ENCODE peak calls at places on chromosomes 13 and 19, in nine cellular contexts. G, V, E, Y, P, X, L, T and Z are unnamed samples.

GRCh38 chr13:114101325-114101821 is 31.1 kb downstream of the RASA3 start:
- DNase-seq in V (no peak), G (peak; percentile 62), T (no peak), Y (peak; percentile 27), X (no peak), L (no peak), P (no peak), E (peak; percentile 39), Z (no peak)

GRCh38 chr13:36999054-36999927 is at the start of gene ALG5:
- DNase-seq in G (peak; percentile 96), V (peak; percentile 79), L (peak; percentile 94), X (peak; percentile 91), T (peak; percentile 95), Y (peak; percentile 90), E (peak; percentile 86), P (peak; percentile 92), Z (peak; percentile 92)

GRCh38 chr19:2385053-2385721 is 25.1 kb downstream of the TMPRSS9 start:
- DNase-seq in Y (peak; percentile 49), L (peak; percentile 49), P (no peak), T (peak; percentile 76), E (peak; percentile 71), G (no peak), X (peak; percentile 55), V (no peak), Z (peak; percentile 81)

GRCh38 chr13:113890758-113891480 is 27.0 kb upstream of the GAS6 start:
- DNase-seq in Y (no peak), E (no peak), G (no peak), P (no peak), T (no peak), V (no peak), X (no peak), L (no peak), Z (no peak)

GRCh38 chr13:24931450-24932217 is 164.3 kb upstream of the PABPC3 start:
- DNase-seq in E (no peak), L (peak; percentile 3), T (no peak), X (no peak), P (no peak), V (no peak), Y (no peak), G (no peak), Z (no peak)

GRCh38 chr13:75485286-75486062 is 3.5 kb upstream of the TBC1D4 start:
- DNase-seq in X (no peak), L (no peak), P (no peak), Y (no peak), E (no peak), T (no peak), G (no peak), V (no peak), Z (no peak)

GRCh38 chr19:44685877-44686276 is 13.1 kb upstream of the CEACAM16 start:
- DNase-seq in P (no peak), E (peak; percentile 24), X (no peak), G (no peak), V (no peak), L (no peak), Y (no peak), T (no peak), Z (no peak)

GRCh38 chr19:42122691-42123607 is 9.3 kb downstream of the POU2F2 start:
- DNase-seq in E (no peak), L (no peak), G (no peak), V (no peak), P (no peak), X (no peak), T (no peak), Y (no peak), Z (no peak)

GRCh38 chr13:114044486-114044885 is 70.6 kb upstream of the C13orf46 start:
- DNase-seq in V (no peak), T (no peak), L (no peak), G (no peak), X (no peak), P (peak; percentile 19), E (peak; percentile 85), Y (no peak), Z (no peak)

GRCh38 chr19:6273701-6274601 is 5.8 kb downstream of the MLLT1 start:
- DNase-seq in P (no peak), E (peak; percentile 91), X (peak; percentile 91), G (peak; percentile 90), Y (peak; percentile 88), T (peak; percentile 62), L (no peak), V (peak; percentile 85), Z (peak; percentile 36)

GRCh38 chr13:107113387-107113786 is 545.5 kb upstream of the ARGLU1 start:
- DNase-seq in V (no peak), Y (no peak), T (no peak), G (no peak), X (no peak), E (no peak), L (no peak), P (no peak), Z (no peak)

GRCh38 chr19:49009828-49010227 is 7.1 kb downstream of the LHB start:
- DNase-seq in X (no peak), G (no peak), T (no peak), Y (no peak), E (no peak), V (no peak), P (no peak), L (no peak), Z (no peak)

GRCh38 chr19:49441210-49441959 is at the start of gene SLC17A7:
- DNase-seq in T (peak; percentile 59), Y (no peak), V (peak; percentile 82), X (no peak), P (peak; percentile 30), E (no peak), L (peak; percentile 68), G (no peak), Z (peak; percentile 59)

GRCh38 chr19:4208385-4209094 is 20.8 kb upstream of the EBI3 start:
- DNase-seq in V (no peak), L (no peak), P (no peak), E (no peak), X (no peak), Y (peak; percentile 33), T (peak; percentile 55), G (no peak), Z (peak; percentile 43)

GRCh38 chr13:20492641-20493040 is 33.0 kb downstream of the CRYL1 start:
- DNase-seq in Y (no peak), E (peak; percentile 43), T (peak; percentile 19), V (no peak), P (peak; percentile 39), X (no peak), G (no peak), L (peak; percentile 21), Z (no peak)

GRCh38 chr13:25874907-25875306 is 176.9 kb downstream of the SHISA2 start:
- DNase-seq in V (no peak), T (no peak), G (no peak), L (no peak), Y (no peak), X (peak; percentile 15), P (peak; percentile 97), E (no peak), Z (no peak)

GRCh38 chr19:39384839-39385568 is 5.9 kb downstream of the PAF1 start:
- DNase-seq in L (no peak), P (no peak), Y (no peak), X (no peak), T (no peak), G (no peak), E (no peak), V (no peak), Z (no peak)

GRCh38 chr19:39388657-39389056 is 2.2 kb downstream of the PAF1 start:
- DNase-seq in E (no peak), V (no peak), P (no peak), Y (no peak), L (no peak), G (no peak), X (no peak), T (no peak), Z (no peak)

GRCh38 chr19:39386557-39386956 is 4.3 kb downstream of the PAF1 start:
- DNase-seq in T (no peak), V (no peak), P (no peak), Y (no peak), X (no peak), E (no peak), G (no peak), L (no peak), Z (no peak)

GRCh38 chr19:39382991-39383828 is 7.7 kb downstream of the PAF1 start:
- DNase-seq in L (no peak), G (no peak), V (no peak), Y (no peak), T (no peak), X (no peak), E (no peak), P (no peak), Z (no peak)

GRCh38 chr19:39385629-39386411 is 5.1 kb downstream of the PAF1 start:
- DNase-seq in L (no peak), V (no peak), Y (no peak), P (no peak), G (no peak), T (no peak), E (no peak), X (no peak), Z (no peak)
- H3K36me3 ChIP-seq in L (peaks cover 58% of the 10 kb centered on the region), V (no peaks in the 10 kb centered on the region), Y (peaks cover 71% of the 10 kb centered on the region), P (peaks cover 88% of the 10 kb centered on the region), G (peaks cover 80% of the 10 kb centered on the region), T (no peaks in the 10 kb centered on the region), E (peaks cover 42% of the 10 kb centered on the region), X (peaks cover 19% of the 10 kb centered on the region), Z (peaks cover 63% of the 10 kb centered on the region)

GRCh38 chr19:29378543-29379105 is 147.2 kb upstream of the VSTM2B start:
- DNase-seq in X (no peak), Y (no peak), L (no peak), E (no peak), V (no peak), P (no peak), G (no peak), T (no peak), Z (no peak)
- H3K9me3 ChIP-seq in X (no peaks in the 10 kb centered on the region), Y (no peaks in the 10 kb centered on the region), L (no peaks in the 10 kb centered on the region), E (no peaks in the 10 kb centered on the region), V (no peaks in the 10 kb centered on the region), P (no peaks in the 10 kb centered on the region), G (no peaks in the 10 kb centered on the region), T (no peaks in the 10 kb centered on the region), Z (no peaks in the 10 kb centered on the region)

DNA sequence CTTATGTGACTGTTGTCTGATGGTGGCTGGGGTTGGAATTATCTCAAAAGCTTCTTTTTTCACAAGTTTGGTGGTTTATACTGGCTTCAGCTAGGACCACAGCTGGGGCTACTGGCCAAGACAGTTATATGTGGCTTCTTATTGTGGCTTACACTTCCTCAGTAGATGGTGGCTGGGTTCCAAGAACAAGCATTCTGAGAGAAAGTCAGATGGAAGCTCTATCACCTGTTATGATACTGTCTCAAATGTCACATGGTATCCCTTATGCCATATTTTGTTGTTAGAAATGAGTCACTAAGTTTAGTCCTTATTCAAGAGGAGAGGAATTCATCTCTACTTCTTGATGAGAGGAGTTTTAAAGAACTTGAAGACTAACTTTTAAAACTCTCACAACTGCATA is 41.6 kb downstream of the NDFIP2 start:
- DNase-seq in G (no peak), Y (no peak), E (peak; percentile 30), V (no peak), X (no peak), P (peak; percentile 89), T (no peak), L (no peak), Z (no peak)
- H3K36me3 ChIP-seq in G (peaks cover 38% of the 10 kb centered on the region), Y (peaks cover 4% of the 10 kb centered on the region), E (no peaks in the 10 kb centered on the region), V (no peaks in the 10 kb centered on the region), X (peaks cover 6% of the 10 kb centered on the region), P (peaks cover 59% of the 10 kb centered on the region), T (no peaks in the 10 kb centered on the region), L (peaks cover 29% of the 10 kb centered on the region), Z (no peaks in the 10 kb centered on the region)

DNA sequence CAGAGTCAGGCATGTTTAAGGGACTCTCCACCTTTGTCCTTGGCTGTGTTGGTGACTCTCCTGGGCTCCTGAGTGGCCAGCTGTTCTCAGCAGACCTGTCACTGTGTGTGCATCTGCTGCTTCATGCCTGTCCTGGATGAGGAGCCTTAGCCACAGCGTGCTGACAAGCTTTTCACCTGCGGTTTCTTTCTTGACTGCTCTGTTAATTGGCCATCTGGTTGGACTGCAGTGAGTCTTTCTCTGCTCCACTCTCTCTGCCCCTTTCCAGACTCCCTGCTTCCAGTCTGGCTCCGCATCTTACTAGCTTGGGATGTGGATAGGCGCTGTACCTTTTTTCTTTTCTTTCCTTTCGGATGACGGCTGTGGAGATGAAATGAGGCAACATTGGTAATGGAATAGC is 38.8 kb downstream of the POLR1D start:
- DNase-seq in G (no peak), X (no peak), L (no peak), E (no peak), Y (no peak), P (no peak), T (no peak), V (no peak), Z (no peak)
- H3K9me3 ChIP-seq in G (no peaks in the 10 kb centered on the region), X (no peaks in the 10 kb centered on the region), L (no peaks in the 10 kb centered on the region), E (no peaks in the 10 kb centered on the region), Y (no peaks in the 10 kb centered on the region), P (no peaks in the 10 kb centered on the region), T (no peaks in the 10 kb centered on the region), V (no peaks in the 10 kb centered on the region), Z (no peaks in the 10 kb centered on the region)